ENCODE peak calls at places on chromosomes 16 and 17, in four cellular contexts. F is WTC11, G is GM12878, Z is K562. N is an unnamed sample.

GRCh38 chr17:33981713-33982601 is 273.1 kb upstream of the CCL2 start:
- DNase-seq in F (no peak), G (no peak), Z (no peak), N (no peak)

GRCh38 chr16:17408955-17409441 is 61.8 kb downstream of the XYLT1 start:
- DNase-seq in F (no peak), G (peak), Z (no peak), N (no peak)

GRCh38 chr17:72119963-72120877 is 600 bp upstream of the SOX9 start:
- DNase-seq in F (peak), G (no peak), Z (no peak), N (peak)

GRCh38 chr16:73997340-73997711 is 299.3 kb upstream of the PSMD7 start:
- DNase-seq in F (no peak), G (no peak), Z (no peak), N (no peak)

GRCh38 chr17:73952136-73952497 is 251.4 kb upstream of the RPL38 start:
- DNase-seq in F (no peak), G (no peak), Z (no peak), N (no peak)

GRCh38 chr17:12485361-12485911 is 180.3 kb upstream of the MYOCD start:
- DNase-seq in F (no peak), G (no peak), Z (no peak), N (no peak)

GRCh38 chr17:71032746-71033273 is 863.5 kb downstream of the KCNJ2 start:
- DNase-seq in F (peak), G (no peak), Z (no peak), N (no peak)

GRCh38 chr16:2867987-2868789 is 10.2 kb upstream of the PRSS22 start:
- DNase-seq in F (peak), G (peak), Z (peak), N (peak)

GRCh38 chr16:85602831-85603755 is 10.0 kb upstream of the GSE1 start:
- DNase-seq in F (no peak), G (no peak), Z (no peak), N (no peak)

GRCh38 chr16:66728117-66728787 is 23.2 kb downstream of the DYNC1LI2 start:
- DNase-seq in F (no peak), G (no peak), Z (peak), N (peak)

GRCh38 chr17:76076100-76076764 is 1.7 kb downstream of the GALR2 start:
- DNase-seq in F (peak), G (no peak), Z (no peak), N (no peak)

GRCh38 chr16:55842369-55843104 is 9.6 kb upstream of the CES1 start:
- DNase-seq in F (no peak), G (no peak), Z (peak), N (peak)

GRCh38 chr16:78659668-78660217 is 560.3 kb downstream of the WWOX start:
- DNase-seq in F (no peak), G (no peak), Z (no peak), N (no peak)

GRCh38 chr17:81090361-81091133 is 55.6 kb downstream of the BAIAP2 start:
- DNase-seq in F (peak), G (no peak), Z (peak), N (no peak)

GRCh38 chr17:58352018-58352842 is at the start of gene SUPT4H1:
- DNase-seq in F (peak), G (peak), Z (peak), N (peak)

GRCh38 chr17:69719474-69720048 is 305.1 kb downstream of the MAP2K6 start:
- DNase-seq in F (no peak), G (no peak), Z (no peak), N (no peak)

GRCh38 chr17:50883850-50884291 is 17.7 kb upstream of the TOB1 start:
- DNase-seq in F (no peak), G (no peak), Z (no peak), N (no peak)
- TF ChIP-seq CBFB in F (no peak), G (no peak), Z (no peak), N (no peak)

DNA sequence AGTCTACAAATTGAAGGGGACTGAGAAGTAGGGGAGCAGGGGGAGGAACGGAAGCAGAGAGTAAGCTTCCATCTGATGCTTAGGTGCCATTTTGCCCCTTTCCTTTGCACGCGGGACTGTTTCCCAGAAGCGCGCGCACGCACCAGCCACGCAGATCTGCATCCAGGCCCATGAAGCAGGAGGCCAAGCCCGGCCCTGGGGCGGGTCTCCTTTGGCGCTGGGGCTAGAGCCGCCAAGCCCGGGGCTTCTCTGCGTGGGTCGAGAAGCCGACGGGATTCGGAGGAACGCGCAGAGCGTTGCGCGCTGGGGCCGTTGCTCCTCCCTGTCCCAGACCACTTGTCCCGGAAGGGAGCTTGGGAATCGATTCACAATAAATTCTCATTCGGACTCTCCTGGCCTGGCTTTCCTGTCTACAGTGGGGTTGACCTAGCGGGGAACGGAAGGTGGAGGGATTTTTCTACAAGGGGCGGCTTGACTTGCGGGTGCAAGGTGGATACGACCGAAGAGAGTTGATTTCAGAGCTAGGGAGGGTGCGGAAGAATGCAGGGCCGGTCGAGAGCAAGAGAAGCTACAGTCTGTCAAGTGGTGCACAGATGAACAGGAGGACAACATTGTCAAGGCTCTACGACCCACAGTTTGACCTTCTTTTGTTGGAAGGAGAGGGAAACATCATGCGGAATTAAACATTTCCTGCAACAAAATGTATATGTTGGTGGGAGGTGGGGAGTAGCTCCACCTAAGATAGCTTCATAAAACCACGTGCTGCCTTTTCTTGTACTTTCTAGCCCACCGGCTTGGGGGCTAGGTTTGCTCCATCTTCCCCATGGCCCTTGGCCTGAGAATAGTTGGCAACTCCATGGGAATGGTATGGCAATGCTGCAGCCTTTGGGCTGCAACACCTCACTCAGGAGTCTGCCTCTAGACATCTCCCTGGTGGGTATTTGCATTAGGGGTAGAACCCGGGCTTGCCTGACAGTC is 4.5 kb downstream of the HOXB9 start:
- DNase-seq in F (no peak), G (no peak), Z (no peak), N (no peak)
- TF ChIP-seq CBFB in F (no peak), G (no peak), Z (no peak), N (no peak)

DNA sequence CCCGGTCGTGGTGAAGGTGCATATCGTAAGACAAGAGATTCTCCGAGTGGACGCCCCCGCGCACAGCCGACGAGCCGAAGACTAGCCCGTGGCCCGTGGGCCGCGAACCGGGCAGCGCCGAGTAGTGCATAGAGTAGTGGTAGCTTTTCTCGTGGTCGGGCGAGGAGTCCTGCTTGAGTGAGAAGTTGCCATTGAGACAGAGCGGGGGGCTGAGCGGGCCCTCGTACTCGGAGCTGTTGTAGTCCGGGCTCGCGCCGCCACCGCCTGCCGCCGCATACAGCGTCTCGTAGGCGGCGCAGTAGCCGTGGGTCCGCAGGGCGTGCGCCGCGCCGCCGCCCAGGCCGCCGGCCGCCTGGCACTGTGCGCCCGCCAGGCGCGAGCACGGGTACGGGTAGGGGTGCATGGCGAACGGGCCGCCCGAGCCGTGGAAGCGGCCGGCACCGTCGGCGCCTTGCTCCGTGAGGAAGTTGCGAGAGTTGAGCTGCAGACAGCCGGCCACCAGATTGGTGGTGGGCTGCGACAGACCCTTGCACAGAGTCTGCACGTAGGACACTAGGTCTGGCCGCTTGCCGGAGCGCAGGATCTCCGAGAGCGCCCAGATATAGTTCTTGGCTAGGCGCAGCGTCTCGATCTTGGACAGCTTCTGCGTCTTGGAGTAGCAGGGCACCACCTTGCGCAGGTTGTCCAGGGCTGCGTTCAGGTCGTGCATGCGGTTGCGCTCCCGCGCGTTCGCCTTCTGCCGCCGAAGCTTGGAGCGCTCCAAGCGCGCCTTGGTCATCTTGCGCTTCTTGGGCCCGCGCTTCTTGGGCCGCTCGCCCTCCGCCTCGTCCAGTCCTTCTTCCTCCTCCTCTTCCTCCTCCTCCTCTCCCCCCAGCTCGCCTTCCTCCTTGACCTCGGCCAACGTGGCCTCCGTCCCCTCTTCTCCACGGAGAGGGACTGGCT is 2.0 kb downstream of the NEUROD2 start:
- DNase-seq in F (peak), G (no peak), Z (no peak), N (no peak)
- TF ChIP-seq CBFB in F (no peak), G (no peak), Z (no peak), N (no peak)

DNA sequence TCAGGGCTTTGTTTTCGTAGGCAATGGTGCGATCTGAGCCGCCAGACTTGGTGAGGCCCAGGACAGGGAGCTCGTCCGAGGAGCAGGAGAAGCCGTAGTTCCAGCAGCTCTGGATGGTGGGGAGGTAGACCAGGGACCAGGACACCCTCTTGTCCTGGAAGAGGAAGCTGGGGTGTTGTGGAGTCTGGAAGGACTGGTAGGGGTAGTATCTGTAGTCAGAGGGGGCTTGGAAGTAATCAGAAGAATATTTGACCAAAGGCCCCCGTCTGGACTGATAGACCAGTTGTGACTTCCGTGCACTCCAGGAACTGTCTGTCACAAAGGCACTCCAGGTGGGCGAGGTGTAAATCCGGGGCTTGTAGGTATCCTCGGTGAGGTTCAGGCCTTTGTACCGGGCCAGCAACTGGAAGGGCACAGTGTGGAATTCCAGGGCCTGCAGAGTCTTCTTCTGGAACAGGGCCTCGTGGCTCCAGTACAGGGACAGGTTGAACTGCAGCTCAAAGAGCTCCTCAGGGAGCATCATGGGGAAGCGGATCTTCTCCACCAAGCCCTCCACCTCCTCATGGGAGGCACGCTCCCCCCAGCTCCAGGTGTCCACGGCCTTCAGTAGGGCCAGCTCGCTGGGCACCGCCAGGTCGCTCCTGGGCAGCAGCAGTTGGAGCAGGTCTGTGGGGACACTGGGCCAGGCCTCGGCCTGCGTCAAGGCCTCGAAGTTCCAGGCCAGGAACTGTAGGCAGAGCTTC is 7.8 kb downstream of the LGALS3BP start:
- DNase-seq in F (no peak), G (no peak), Z (no peak), N (no peak)
- TF ChIP-seq CBFB in F (no peak), G (no peak), Z (no peak), N (no peak)

N was measured in HepG2.